ENCODE peak calls at places on chromosomes 3 and 15, in five cellular contexts. One of them, this sample, is unnamed.

GRCh38 chr15:41621200-41622193 is 38.7 kb upstream of the MGA start:
- DNase-seq in NCI-H1436 treated with DMSO at 0.1 percent for 48 hours: peak; percentile 28
- DNase-seq in astrocyte: peak; percentile 80
- DNase-seq in OCI-M1: peak; percentile 96
- DNase-seq in stimulated activated CD8-positive, alpha-beta memory T cell treated with anti-CD3 and anti-CD28 coated beads, Interleukin-7, amount 100 ng/mL, for 1 hour: peak; percentile 38
- DNase-seq in this sample: peak; percentile 39

GRCh38 chr3:120497813-120498212 is 47.0 kb upstream of the FSTL1 start:
- DNase-seq in stimulated activated CD8-positive, alpha-beta memory T cell treated with anti-CD3 and anti-CD28 coated beads, Interleukin-7, amount 100 ng/mL, for 1 hour: no peak
- DNase-seq in NCI-H1436 treated with DMSO at 0.1 percent for 48 hours: no peak
- DNase-seq in astrocyte: peak; percentile 50
- DNase-seq in OCI-M1: no peak
- DNase-seq in this sample: peak; percentile 28

GRCh38 chr3:127035672-127036071 is 52.8 kb downstream of the PLXNA1 start:
- DNase-seq in stimulated activated CD8-positive, alpha-beta memory T cell treated with anti-CD3 and anti-CD28 coated beads, Interleukin-7, amount 100 ng/mL, for 1 hour: no peak
- DNase-seq in NCI-H1436 treated with DMSO at 0.1 percent for 48 hours: no peak
- DNase-seq in OCI-M1: peak; percentile 1
- DNase-seq in astrocyte: peak; percentile 82
- DNase-seq in this sample: peak; percentile 13

GRCh38 chr3:188358787-188359493 is 205.0 kb downstream of the LPP start:
- DNase-seq in astrocyte: no peak
- DNase-seq in OCI-M1: no peak
- DNase-seq in stimulated activated CD8-positive, alpha-beta memory T cell treated with anti-CD3 and anti-CD28 coated beads, Interleukin-7, amount 100 ng/mL, for 1 hour: no peak
- DNase-seq in NCI-H1436 treated with DMSO at 0.1 percent for 48 hours: no peak
- DNase-seq in this sample: no peak

GRCh38 chr3:54960066-54960465 is 32.2 kb upstream of the LRTM1 start:
- DNase-seq in OCI-M1: peak; percentile 65
- DNase-seq in astrocyte: peak; percentile 83
- DNase-seq in NCI-H1436 treated with DMSO at 0.1 percent for 48 hours: no peak
- DNase-seq in stimulated activated CD8-positive, alpha-beta memory T cell treated with anti-CD3 and anti-CD28 coated beads, Interleukin-7, amount 100 ng/mL, for 1 hour: no peak
- DNase-seq in this sample: no peak

GRCh38 chr15:81394609-81395008 is 20.6 kb upstream of the TMC3 start:
- DNase-seq in OCI-M1: no peak
- DNase-seq in NCI-H1436 treated with DMSO at 0.1 percent for 48 hours: no peak
- DNase-seq in astrocyte: peak; percentile 4
- DNase-seq in stimulated activated CD8-positive, alpha-beta memory T cell treated with anti-CD3 and anti-CD28 coated beads, Interleukin-7, amount 100 ng/mL, for 1 hour: no peak
- DNase-seq in this sample: no peak

GRCh38 chr3:152395764-152396163 is 127.0 kb downstream of the MBNL1 start:
- DNase-seq in stimulated activated CD8-positive, alpha-beta memory T cell treated with anti-CD3 and anti-CD28 coated beads, Interleukin-7, amount 100 ng/mL, for 1 hour: no peak
- DNase-seq in OCI-M1: no peak
- DNase-seq in astrocyte: no peak
- DNase-seq in NCI-H1436 treated with DMSO at 0.1 percent for 48 hours: no peak
- DNase-seq in this sample: no peak

GRCh38 chr15:72382146-72382545 is 6.3 kb upstream of the HEXA start:
- DNase-seq in OCI-M1: peak; percentile 16
- DNase-seq in astrocyte: no peak
- DNase-seq in stimulated activated CD8-positive, alpha-beta memory T cell treated with anti-CD3 and anti-CD28 coated beads, Interleukin-7, amount 100 ng/mL, for 1 hour: no peak
- DNase-seq in NCI-H1436 treated with DMSO at 0.1 percent for 48 hours: no peak
- DNase-seq in this sample: no peak

GRCh38 chr15:81133782-81134461 is at the start of gene CFAP161:
- DNase-seq in stimulated activated CD8-positive, alpha-beta memory T cell treated with anti-CD3 and anti-CD28 coated beads, Interleukin-7, amount 100 ng/mL, for 1 hour: no peak
- DNase-seq in OCI-M1: no peak
- DNase-seq in astrocyte: peak; percentile 50
- DNase-seq in NCI-H1436 treated with DMSO at 0.1 percent for 48 hours: no peak
- DNase-seq in this sample: no peak

GRCh38 chr15:99735868-99736267 is 2.6 kb upstream of the LYSMD4 start:
- DNase-seq in stimulated activated CD8-positive, alpha-beta memory T cell treated with anti-CD3 and anti-CD28 coated beads, Interleukin-7, amount 100 ng/mL, for 1 hour: no peak
- DNase-seq in NCI-H1436 treated with DMSO at 0.1 percent for 48 hours: no peak
- DNase-seq in OCI-M1: no peak
- DNase-seq in astrocyte: no peak
- DNase-seq in this sample: no peak

GRCh38 chr3:173153631-173154030 is 12.6 kb upstream of the SPATA16 start:
- DNase-seq in NCI-H1436 treated with DMSO at 0.1 percent for 48 hours: no peak
- DNase-seq in OCI-M1: no peak
- DNase-seq in astrocyte: no peak
- DNase-seq in stimulated activated CD8-positive, alpha-beta memory T cell treated with anti-CD3 and anti-CD28 coated beads, Interleukin-7, amount 100 ng/mL, for 1 hour: no peak
- DNase-seq in this sample: no peak

GRCh38 chr15:75620776-75621536 is 4.6 kb downstream of the SNUPN start:
- DNase-seq in NCI-H1436 treated with DMSO at 0.1 percent for 48 hours: no peak
- DNase-seq in astrocyte: peak; percentile 91
- DNase-seq in OCI-M1: no peak
- DNase-seq in stimulated activated CD8-positive, alpha-beta memory T cell treated with anti-CD3 and anti-CD28 coated beads, Interleukin-7, amount 100 ng/mL, for 1 hour: no peak
- DNase-seq in this sample: no peak

GRCh38 chr3:159234306-159234705 is 432.5 kb downstream of the MFSD1 start:
- DNase-seq in stimulated activated CD8-positive, alpha-beta memory T cell treated with anti-CD3 and anti-CD28 coated beads, Interleukin-7, amount 100 ng/mL, for 1 hour: no peak
- DNase-seq in NCI-H1436 treated with DMSO at 0.1 percent for 48 hours: no peak
- DNase-seq in astrocyte: peak; percentile 37
- DNase-seq in OCI-M1: no peak
- DNase-seq in this sample: no peak

GRCh38 chr15:67082007-67082536 is 16.7 kb downstream of the SMAD3 start:
- DNase-seq in stimulated activated CD8-positive, alpha-beta memory T cell treated with anti-CD3 and anti-CD28 coated beads, Interleukin-7, amount 100 ng/mL, for 1 hour: no peak
- DNase-seq in OCI-M1: peak; percentile 53
- DNase-seq in astrocyte: no peak
- DNase-seq in NCI-H1436 treated with DMSO at 0.1 percent for 48 hours: no peak
- DNase-seq in this sample: no peak

GRCh38 chr3:98022978-98023820 is 11.9 kb downstream of the GABRR3 start:
- DNase-seq in NCI-H1436 treated with DMSO at 0.1 percent for 48 hours: no peak
- DNase-seq in stimulated activated CD8-positive, alpha-beta memory T cell treated with anti-CD3 and anti-CD28 coated beads, Interleukin-7, amount 100 ng/mL, for 1 hour: peak; percentile 77
- DNase-seq in OCI-M1: peak; percentile 91
- DNase-seq in astrocyte: peak; percentile 35
- DNase-seq in this sample: peak; percentile 55

GRCh38 chr3:122691195-122691594 is 10.6 kb downstream of the PARP14 start:
- DNase-seq in OCI-M1: no peak
- DNase-seq in astrocyte: peak; percentile 79
- DNase-seq in NCI-H1436 treated with DMSO at 0.1 percent for 48 hours: no peak
- DNase-seq in stimulated activated CD8-positive, alpha-beta memory T cell treated with anti-CD3 and anti-CD28 coated beads, Interleukin-7, amount 100 ng/mL, for 1 hour: no peak
- DNase-seq in this sample: peak; percentile 55

GRCh38 chr3:151445283-151446001 is 15.4 kb downstream of the IGSF10 start:
- DNase-seq in astrocyte: peak; percentile 91
- DNase-seq in NCI-H1436 treated with DMSO at 0.1 percent for 48 hours: no peak
- DNase-seq in stimulated activated CD8-positive, alpha-beta memory T cell treated with anti-CD3 and anti-CD28 coated beads, Interleukin-7, amount 100 ng/mL, for 1 hour: no peak
- DNase-seq in OCI-M1: peak; percentile 50
- DNase-seq in this sample: no peak

GRCh38 chr3:131903988-131904415 is 130.8 kb downstream of the CPNE4 start:
- DNase-seq in OCI-M1: no peak
- DNase-seq in stimulated activated CD8-positive, alpha-beta memory T cell treated with anti-CD3 and anti-CD28 coated beads, Interleukin-7, amount 100 ng/mL, for 1 hour: no peak
- DNase-seq in astrocyte: peak; percentile 99
- DNase-seq in NCI-H1436 treated with DMSO at 0.1 percent for 48 hours: no peak
- DNase-seq in this sample: peak; percentile 28

GRCh38 chr15:85615930-85616329 is 178.8 kb downstream of the KLHL25 start:
- DNase-seq in NCI-H1436 treated with DMSO at 0.1 percent for 48 hours: no peak
- DNase-seq in stimulated activated CD8-positive, alpha-beta memory T cell treated with anti-CD3 and anti-CD28 coated beads, Interleukin-7, amount 100 ng/mL, for 1 hour: no peak
- DNase-seq in astrocyte: no peak
- DNase-seq in OCI-M1: peak; percentile 66
- DNase-seq in this sample: peak; percentile 1

GRCh38 chr15:51338496-51338895 is at the start of gene CYP19A1:
- DNase-seq in stimulated activated CD8-positive, alpha-beta memory T cell treated with anti-CD3 and anti-CD28 coated beads, Interleukin-7, amount 100 ng/mL, for 1 hour: no peak
- DNase-seq in OCI-M1: no peak
- DNase-seq in astrocyte: no peak
- DNase-seq in NCI-H1436 treated with DMSO at 0.1 percent for 48 hours: no peak
- DNase-seq in this sample: no peak

GRCh38 chr3:133942761-133943535 is 47.3 kb upstream of the RAB6B start:
- DNase-seq in astrocyte: no peak
- DNase-seq in NCI-H1436 treated with DMSO at 0.1 percent for 48 hours: no peak
- DNase-seq in stimulated activated CD8-positive, alpha-beta memory T cell treated with anti-CD3 and anti-CD28 coated beads, Interleukin-7, amount 100 ng/mL, for 1 hour: no peak
- DNase-seq in OCI-M1: no peak
- DNase-seq in this sample: no peak

GRCh38 chr3:17032407-17033034 is 147.8 kb downstream of the PLCL2 start:
- DNase-seq in stimulated activated CD8-positive, alpha-beta memory T cell treated with anti-CD3 and anti-CD28 coated beads, Interleukin-7, amount 100 ng/mL, for 1 hour: no peak
- DNase-seq in OCI-M1: peak; percentile 55
- DNase-seq in NCI-H1436 treated with DMSO at 0.1 percent for 48 hours: no peak
- DNase-seq in astrocyte: peak; percentile 20
- DNase-seq in this sample: peak; percentile 15

GRCh38 chr3:190307164-190307545 is 15.1 kb downstream of the CLDN1 start:
- DNase-seq in NCI-H1436 treated with DMSO at 0.1 percent for 48 hours: no peak
- DNase-seq in OCI-M1: no peak
- DNase-seq in stimulated activated CD8-positive, alpha-beta memory T cell treated with anti-CD3 and anti-CD28 coated beads, Interleukin-7, amount 100 ng/mL, for 1 hour: no peak
- DNase-seq in astrocyte: no peak
- DNase-seq in this sample: no peak

This sample was measured in kidney glomerular epithelial cell.